ENCODE peak calls at places on chromosomes 11 and 22, in six cellular contexts. Q is neural progenitor cell, P is dorsolateral prefrontal cortex, X is psoas muscle, W is A549, D is NB4. M is an unnamed sample.

GRCh38 chr11:73404048-73404447 is 27.8 kb downstream of the RELT start:
- DNase-seq in X (peak; percentile 81), Q (peak; percentile 61), P (peak; percentile 71), D (peak; percentile 67), W (peak; percentile 63), M (no peak)

GRCh38 chr11:48012051-48012391 is 31.7 kb downstream of the PTPRJ start:
- DNase-seq in W (no peak), X (no peak), P (no peak), Q (no peak), D (no peak), M (no peak)

GRCh38 chr11:126338346-126339055 is 17.0 kb upstream of the ST3GAL4 start:
- DNase-seq in D (no peak), W (no peak), P (peak; percentile 13), Q (no peak), X (no peak), M (no peak)

GRCh38 chr11:121802542-121802941 is 313.5 kb downstream of the BLID start:
- DNase-seq in D (no peak), Q (peak; percentile 43), W (no peak), P (no peak), X (no peak), M (no peak)

GRCh38 chr11:6667733-6668374 is 12.2 kb upstream of the DCHS1 start:
- DNase-seq in Q (peak; percentile 27), W (peak; percentile 21), P (no peak), D (peak; percentile 86), X (no peak), M (peak; percentile 75)

GRCh38 chr22:44440224-44441160 is 57.5 kb downstream of the RTL6 start:
- DNase-seq in Q (peak; percentile 53), P (no peak), D (no peak), X (no peak), W (no peak), M (no peak)

GRCh38 chr11:131609921-131610320 is 239.5 kb downstream of the NTM start:
- DNase-seq in W (no peak), Q (no peak), P (no peak), D (no peak), X (no peak), M (no peak)

GRCh38 chr22:42972592-42973535 is 42.1 kb downstream of the PACSIN2 start:
- DNase-seq in W (no peak), P (no peak), Q (no peak), X (no peak), D (peak; percentile 66), M (no peak)

GRCh38 chr11:5364214-5364613 is 12.9 kb downstream of the OR51B6 start:
- DNase-seq in P (no peak), W (no peak), X (no peak), D (no peak), Q (no peak), M (no peak)

GRCh38 chr22:40534379-40535188 is 101.9 kb downstream of the MRTFA start:
- DNase-seq in W (no peak), D (peak; percentile 71), Q (no peak), P (no peak), X (no peak), M (no peak)

GRCh38 chr22:50733521-50734342 is 4.3 kb upstream of the ACR start:
- DNase-seq in X (peak; percentile 39), Q (peak; percentile 17), P (peak; percentile 85), D (no peak), W (no peak), M (no peak)

GRCh38 chr22:21003782-21004181 is 1.9 kb upstream of the THAP7 start:
- DNase-seq in D (no peak), W (no peak), Q (no peak), X (no peak), P (no peak), M (no peak)

GRCh38 chr11:82494988-82495432 is 238.7 kb downstream of the FAM181B start:
- DNase-seq in Q (peak; percentile 62), D (peak; percentile 44), P (no peak), X (no peak), W (peak; percentile 10), M (peak; percentile 70)

GRCh38 chr22:41350087-41350486 is 31.7 kb upstream of the TEF start:
- DNase-seq in D (no peak), W (no peak), X (no peak), P (no peak), Q (no peak), M (no peak)

GRCh38 chr22:27632451-27633295 is 168.9 kb downstream of the MN1 start:
- DNase-seq in D (no peak), Q (no peak), X (no peak), P (no peak), W (no peak), M (no peak)

GRCh38 chr11:19674831-19675230 is 37.8 kb upstream of the NAV2 start:
- DNase-seq in W (no peak), X (no peak), P (no peak), D (peak; percentile 83), Q (no peak), M (no peak)

GRCh38 chr22:17717708-17718107 is 56.6 kb downstream of the BID start:
- DNase-seq in W (no peak), Q (no peak), X (no peak), P (no peak), D (no peak), M (no peak)

GRCh38 chr11:70912226-70912840 is 340.0 kb downstream of the SHANK2 start:
- DNase-seq in W (no peak), X (no peak), D (peak; percentile 10), Q (no peak), P (no peak), M (no peak)

GRCh38 chr11:69443138-69443967 is 38.1 kb upstream of the LINC01488 start:
- DNase-seq in X (peak; percentile 92), P (peak; percentile 87), W (peak; percentile 82), D (peak; percentile 99), Q (peak; percentile 97), M (peak; percentile 91)

GRCh38 chr11:69442807-69443137 is 38.7 kb upstream of the LINC01488 start:
- DNase-seq in X (no peak), Q (no peak), D (no peak), P (no peak), W (no peak), M (no peak)

GRCh38 chr11:69444381-69445130 is 36.9 kb upstream of the LINC01488 start:
- DNase-seq in Q (peak; percentile 79), X (peak; percentile 81), D (peak; percentile 99), P (no peak), W (peak; percentile 48), M (no peak)

GRCh38 chr11:69445131-69445470 is 36.4 kb upstream of the LINC01488 start:
- DNase-seq in X (peak; percentile 58), D (peak; percentile 92), Q (no peak), W (no peak), P (no peak), M (no peak)

DNA sequence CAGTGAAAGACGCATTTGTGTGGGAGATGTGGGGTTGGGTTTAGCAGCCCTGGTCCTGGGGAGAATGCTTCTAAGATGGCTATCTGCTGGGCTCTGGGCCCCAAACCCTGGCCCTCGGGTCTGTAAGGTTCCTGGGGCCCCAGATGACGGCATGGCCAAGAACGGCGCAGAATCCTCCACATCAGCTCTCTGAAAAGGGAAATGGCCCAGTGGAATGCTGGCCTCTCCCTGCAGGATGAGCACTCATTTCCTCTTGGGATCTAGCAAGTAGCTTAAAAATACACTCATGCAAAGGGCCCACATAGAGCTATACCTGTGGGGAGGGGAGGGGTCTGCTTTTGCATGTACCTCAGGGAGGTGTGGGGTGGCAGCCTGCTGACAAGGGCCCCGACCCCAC is 37.5 kb upstream of the LINC01488 start:
- DNase-seq in P (no peak), Q (no peak), D (no peak), X (no peak), W (no peak), M (no peak)
- H3K4me3 ChIP-seq in P (peak overlapping the region; percentile 58), Q (peak overlapping the region; percentile 22), D (peak overlapping the region; percentile 69), X (peak overlapping the region; percentile 48), W (peak overlapping the region; percentile 36), M (peak overlapping the region; percentile 25)

DNA sequence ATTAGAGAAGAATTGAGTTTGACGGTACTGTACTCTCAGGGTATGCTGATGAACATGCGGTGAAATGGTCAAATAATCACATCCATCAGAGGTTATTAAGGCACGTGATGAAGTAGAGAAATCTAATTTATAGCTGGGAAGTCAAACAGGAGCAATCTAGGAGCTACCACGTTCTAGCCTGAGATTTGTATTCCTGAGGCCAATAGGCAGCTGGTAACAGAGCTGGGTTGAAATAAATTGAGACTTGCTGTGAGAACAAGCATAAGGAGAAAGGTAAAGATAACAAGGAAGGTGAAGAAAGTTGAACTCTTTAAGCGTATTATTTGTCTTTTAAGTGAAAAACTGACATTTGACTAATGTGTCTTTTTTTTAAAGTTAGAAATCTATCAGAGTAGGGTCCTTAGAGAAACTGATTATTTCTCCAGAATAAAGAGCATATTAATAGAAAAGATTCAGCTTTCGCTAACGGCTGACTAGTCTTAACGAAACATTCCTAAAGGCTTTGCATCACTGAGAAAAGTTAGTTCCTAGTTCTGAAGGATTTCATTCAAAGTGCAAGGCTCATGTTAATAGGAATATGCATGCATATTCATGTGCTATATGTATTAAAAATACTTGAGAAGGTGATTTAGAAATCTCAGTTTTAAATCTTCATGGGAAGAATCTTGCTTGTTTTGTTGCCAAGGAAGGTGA is 5.2 kb upstream of the WEE1 start:
- DNase-seq in Q (no peak), P (no peak), D (no peak), X (no peak), W (no peak), M (peak; percentile 59)
- H3K4me3 ChIP-seq in Q (no peak overlapping the region), P (no peak overlapping the region), D (no peak overlapping the region), X (no peak overlapping the region), W (no peak overlapping the region), M (peak overlapping the region; percentile 40)

DNA sequence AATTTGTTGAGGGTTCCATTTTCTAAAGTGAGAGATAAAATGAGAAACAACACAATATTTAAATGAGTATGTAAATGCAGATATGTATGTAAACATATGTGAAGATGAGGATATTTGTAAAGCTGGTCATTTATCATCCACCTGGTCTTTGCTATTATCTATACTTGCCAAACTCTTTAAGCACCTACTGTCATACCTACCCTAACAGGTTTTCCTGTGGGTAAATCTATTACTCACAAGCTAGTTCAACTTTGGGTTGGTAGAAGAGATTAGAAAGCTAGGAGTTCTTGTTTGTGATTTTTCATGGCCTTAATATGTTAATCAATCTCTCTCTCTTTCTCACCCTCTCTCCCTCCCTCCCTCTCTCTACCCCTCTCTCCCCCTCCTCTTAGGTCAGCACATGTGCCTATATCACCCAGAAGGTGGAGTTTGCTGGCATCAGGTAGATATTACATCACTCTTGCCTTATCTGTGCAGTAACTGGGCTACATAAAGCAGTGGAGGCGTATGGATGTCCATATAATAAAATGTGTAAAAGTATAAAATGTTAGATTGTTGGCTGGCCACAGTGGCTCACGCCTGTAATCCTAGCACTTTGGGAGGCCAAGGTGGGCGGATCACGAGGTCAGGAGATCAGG is 14.7 kb downstream of the DEPDC5 start:
- DNase-seq in W (no peak), X (no peak), Q (no peak), P (no peak), D (no peak), M (no peak)
- H3K4me3 ChIP-seq in W (no peak overlapping the region), X (no peak overlapping the region), Q (no peak overlapping the region), P (no peak overlapping the region), D (no peak overlapping the region), M (no peak overlapping the region)

GRCh38 chr11:130197386-130198035 is 37.9 kb downstream of the ST14 start:
- DNase-seq in Q (no peak), X (no peak), P (no peak), W (no peak), D (no peak), M (no peak)

GRCh38 chr11:130201026-130201425 is 41.4 kb downstream of the ST14 start:
- DNase-seq in D (no peak), W (no peak), X (no peak), Q (no peak), P (no peak), M (no peak)

GRCh38 chr11:130198964-130199363 is 39.4 kb downstream of the ST14 start:
- DNase-seq in X (no peak), P (no peak), W (no peak), D (no peak), Q (no peak), M (peak; percentile 42)

GRCh38 chr11:130199792-130200191 is 40.2 kb downstream of the ST14 start:
- DNase-seq in D (no peak), Q (no peak), P (no peak), W (no peak), X (no peak), M (no peak)

GRCh38 chr11:130198292-130198691 is 38.7 kb downstream of the ST14 start:
- DNase-seq in D (no peak), Q (no peak), P (no peak), W (no peak), X (no peak), M (no peak)
- H3K4me3 ChIP-seq in D (no peak overlapping the region), Q (no peak overlapping the region), P (no peak overlapping the region), W (no peak overlapping the region), X (no peak overlapping the region), M (no peak overlapping the region)

M was measured in Karpas-422.